ENCODE peak calls at places on chromosomes 16 and 17, in four cellular contexts. One of them, this sample, is unnamed.

GRCh38 chr17:78512976-78513375 is 64.2 kb downstream of the DNAH17 start:
- DNase-seq in GM12878: no peak
- DNase-seq in HepG2: no peak
- DNase-seq in K562: no peak
- DNase-seq in this sample: no peak

GRCh38 chr17:38885044-38885727 is 15.3 kb downstream of the LASP1 start:
- DNase-seq in K562: no peak
- DNase-seq in GM12878: no peak
- DNase-seq in HepG2: peak
- DNase-seq in this sample: no peak

GRCh38 chr17:75909812-75910274 is 5.2 kb upstream of the MRPL38 start:
- DNase-seq in HepG2: no peak
- DNase-seq in K562: no peak
- DNase-seq in GM12878: no peak
- DNase-seq in this sample: peak

GRCh38 chr16:10514369-10515055 is 65.9 kb downstream of the EMP2 start:
- DNase-seq in GM12878: no peak
- DNase-seq in K562: peak
- DNase-seq in HepG2: peak
- DNase-seq in this sample: peak

GRCh38 chr17:40607641-40608040 is 40.0 kb downstream of the SMARCE1 start:
- DNase-seq in GM12878: no peak
- DNase-seq in HepG2: no peak
- DNase-seq in K562: no peak
- DNase-seq in this sample: no peak

GRCh38 chr16:50888486-50889261 is 146.8 kb downstream of the CYLD start:
- DNase-seq in K562: no peak
- DNase-seq in GM12878: no peak
- DNase-seq in HepG2: no peak
- DNase-seq in this sample: no peak

GRCh38 chr17:65370669-65371126 is 190.8 kb downstream of the AXIN2 start:
- DNase-seq in K562: no peak
- DNase-seq in HepG2: peak
- DNase-seq in GM12878: no peak
- DNase-seq in this sample: no peak

GRCh38 chr16:75111514-75112280 is 4.9 kb downstream of the LDHD start:
- DNase-seq in K562: no peak
- DNase-seq in HepG2: no peak
- DNase-seq in GM12878: no peak
- DNase-seq in this sample: no peak

GRCh38 chr16:81521141-81521626 is 76.6 kb downstream of the CMIP start:
- DNase-seq in K562: peak
- DNase-seq in GM12878: no peak
- DNase-seq in HepG2: no peak
- DNase-seq in this sample: peak

GRCh38 chr17:75447951-75448856 is 8.2 kb upstream of the TMEM94 start:
- DNase-seq in HepG2: peak
- DNase-seq in K562: peak
- DNase-seq in GM12878: no peak
- DNase-seq in this sample: no peak

GRCh38 chr16:3472878-3473595 is 22.3 kb downstream of the C16orf90 start:
- DNase-seq in K562: no peak
- DNase-seq in GM12878: no peak
- DNase-seq in HepG2: no peak
- DNase-seq in this sample: no peak

GRCh38 chr16:55462241-55462640 is 16.8 kb upstream of the MMP2 start:
- DNase-seq in HepG2: no peak
- DNase-seq in GM12878: no peak
- DNase-seq in K562: no peak
- DNase-seq in this sample: no peak

GRCh38 chr16:65069090-65069489 is 52.8 kb downstream of the CDH11 start:
- DNase-seq in K562: no peak
- DNase-seq in GM12878: no peak
- DNase-seq in HepG2: no peak
- DNase-seq in this sample: no peak

GRCh38 chr17:51354908-51355307 is 94.6 kb downstream of the UTP18 start:
- DNase-seq in HepG2: no peak
- DNase-seq in GM12878: no peak
- DNase-seq in K562: no peak
- DNase-seq in this sample: peak

GRCh38 chr16:75138233-75138632 is 10.1 kb upstream of the ZFP1 start:
- DNase-seq in K562: no peak
- DNase-seq in GM12878: no peak
- DNase-seq in HepG2: no peak
- DNase-seq in this sample: no peak

GRCh38 chr17:35089846-35090193 is 26.3 kb upstream of the RFFL start:
- DNase-seq in HepG2: peak
- DNase-seq in GM12878: no peak
- DNase-seq in K562: peak
- DNase-seq in this sample: no peak
- TF ChIP-seq NFIC in HepG2: no peak
- TF ChIP-seq NFIC in GM12878: no peak
- TF ChIP-seq NFIC in K562: no peak
- TF ChIP-seq NFIC in this sample: no peak

GRCh38 chr17:61997649-61998048 is 67.4 kb downstream of the MED13 start:
- DNase-seq in HepG2: no peak
- DNase-seq in GM12878: no peak
- DNase-seq in K562: no peak
- DNase-seq in this sample: no peak
- H3K27ac ChIP-seq in HepG2: no peak
- H3K27ac ChIP-seq in GM12878: no peak
- H3K27ac ChIP-seq in K562: no peak
- H3K27ac ChIP-seq in this sample: no peak

DNA sequence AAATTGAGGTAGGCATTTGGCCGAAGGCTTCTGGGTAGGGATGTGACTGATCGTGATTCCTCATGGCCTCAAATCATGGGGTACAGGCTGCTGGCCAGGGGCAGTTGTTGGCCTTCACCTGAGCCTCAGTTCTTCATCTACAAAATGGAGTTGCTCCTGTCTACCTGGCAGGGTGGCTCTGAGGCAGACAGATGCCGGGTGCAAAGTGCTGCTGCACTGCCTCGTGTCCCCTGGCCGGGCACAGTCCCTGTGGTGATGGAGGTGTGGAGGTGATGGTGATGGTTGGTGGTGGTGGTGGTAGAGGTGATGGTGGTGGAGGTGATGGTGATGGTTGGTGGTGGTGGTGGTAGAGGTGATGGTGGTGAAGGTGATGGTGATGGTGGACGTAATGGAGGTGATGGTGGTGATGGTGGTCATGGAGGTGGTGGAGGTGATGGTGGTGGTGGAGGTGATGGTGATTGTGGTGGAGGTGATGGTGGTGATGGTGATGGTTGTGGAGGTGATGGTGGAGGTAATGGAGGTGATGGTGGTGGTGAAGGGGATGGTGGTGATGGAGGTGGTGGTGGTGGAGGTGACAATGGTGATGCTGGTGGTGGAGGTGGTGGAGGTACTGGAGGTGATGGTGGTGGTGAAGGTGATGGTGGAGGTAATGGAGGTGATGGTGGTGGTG is 52.6 kb downstream of the RNF213 start:
- DNase-seq in GM12878: no peak
- DNase-seq in HepG2: no peak
- DNase-seq in K562: no peak
- DNase-seq in this sample: no peak
- TF ChIP-seq NFIC in GM12878: no peak
- TF ChIP-seq NFIC in HepG2: no peak
- TF ChIP-seq NFIC in K562: no peak
- TF ChIP-seq NFIC in this sample: no peak

DNA sequence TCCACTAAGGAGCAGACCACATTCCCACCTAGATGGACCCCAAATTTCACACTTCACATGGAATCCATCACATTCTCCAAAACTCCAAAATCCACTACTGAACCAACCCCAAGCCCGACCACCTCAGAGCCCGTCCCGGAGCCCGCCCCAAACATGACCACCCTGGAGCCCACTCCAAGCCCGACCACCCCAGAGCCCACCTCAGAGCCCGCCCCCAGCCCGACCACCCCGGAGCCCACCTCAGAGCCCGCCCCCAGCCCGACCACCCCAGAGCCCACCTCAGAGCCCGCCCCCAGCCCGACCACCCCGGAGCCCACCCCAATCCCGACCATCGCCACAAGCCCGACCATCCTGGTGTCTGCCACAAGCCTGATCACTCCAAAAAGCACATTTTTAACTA is 1.6 kb downstream of the GP1BA start:
- DNase-seq in K562: no peak
- DNase-seq in HepG2: no peak
- DNase-seq in GM12878: no peak
- DNase-seq in this sample: no peak
- H3K27ac ChIP-seq in K562: no peak
- H3K27ac ChIP-seq in HepG2: no peak
- H3K27ac ChIP-seq in GM12878: no peak
- H3K27ac ChIP-seq in this sample: no peak

DNA sequence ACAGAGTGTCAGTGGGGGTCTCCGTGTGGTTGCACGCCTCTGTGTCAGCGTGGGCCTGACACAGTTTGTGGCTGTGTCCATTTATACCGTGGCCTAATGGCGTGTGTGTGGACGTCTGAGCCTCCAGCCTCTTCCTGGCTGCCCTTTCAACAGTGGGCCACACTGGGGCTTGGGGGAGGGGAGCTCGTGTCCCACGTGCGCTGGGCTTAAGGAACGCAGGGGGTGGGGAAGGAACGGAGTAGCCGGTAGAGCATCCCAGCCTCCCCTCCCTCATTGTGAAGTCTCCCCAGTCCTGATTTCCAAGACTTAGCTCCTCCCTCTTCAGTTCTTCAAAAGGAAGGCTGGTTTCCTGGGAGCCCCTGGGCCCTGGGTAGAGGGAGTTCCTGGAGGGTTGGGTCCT is 9.5 kb upstream of the HES7 start:
- DNase-seq in K562: no peak
- DNase-seq in HepG2: no peak
- DNase-seq in GM12878: no peak
- DNase-seq in this sample: no peak
- TF ChIP-seq NFIC in K562: no peak
- TF ChIP-seq NFIC in HepG2: no peak
- TF ChIP-seq NFIC in GM12878: no peak
- TF ChIP-seq NFIC in this sample: no peak

GRCh38 chr17:81315170-81315884 is 20.2 kb upstream of the SLC38A10 start:
- DNase-seq in GM12878: no peak
- DNase-seq in K562: no peak
- DNase-seq in HepG2: no peak
- DNase-seq in this sample: no peak
- H3K27ac ChIP-seq in GM12878: no peak
- H3K27ac ChIP-seq in K562: no peak
- H3K27ac ChIP-seq in HepG2: no peak
- H3K27ac ChIP-seq in this sample: peak

GRCh38 chr16:68149596-68149995 is 64.4 kb downstream of the NFATC3 start:
- DNase-seq in K562: no peak
- DNase-seq in GM12878: no peak
- DNase-seq in HepG2: no peak
- DNase-seq in this sample: no peak

GRCh38 chr16:68147438-68147837 is 62.3 kb downstream of the NFATC3 start:
- DNase-seq in GM12878: no peak
- DNase-seq in HepG2: no peak
- DNase-seq in K562: no peak
- DNase-seq in this sample: no peak

GRCh38 chr16:68144008-68144407 is 58.8 kb downstream of the NFATC3 start:
- DNase-seq in GM12878: no peak
- DNase-seq in HepG2: no peak
- DNase-seq in K562: no peak
- DNase-seq in this sample: no peak

GRCh38 chr16:68146583-68146982 is 61.4 kb downstream of the NFATC3 start:
- DNase-seq in K562: peak
- DNase-seq in HepG2: peak
- DNase-seq in GM12878: no peak
- DNase-seq in this sample: peak
- TF ChIP-seq NFIC in K562: no peak
- TF ChIP-seq NFIC in HepG2: no peak
- TF ChIP-seq NFIC in GM12878: no peak
- TF ChIP-seq NFIC in this sample: no peak

GRCh38 chr17:10025224-10025623 is 120.2 kb upstream of the RCVRN start:
- DNase-seq in HepG2: no peak
- DNase-seq in GM12878: no peak
- DNase-seq in K562: no peak
- DNase-seq in this sample: no peak

GRCh38 chr17:10018461-10018891 is 113.4 kb upstream of the RCVRN start:
- DNase-seq in HepG2: no peak
- DNase-seq in K562: no peak
- DNase-seq in GM12878: peak
- DNase-seq in this sample: no peak

GRCh38 chr17:10021239-10021638 is 116.2 kb upstream of the RCVRN start:
- DNase-seq in HepG2: no peak
- DNase-seq in GM12878: no peak
- DNase-seq in K562: no peak
- DNase-seq in this sample: no peak

GRCh38 chr17:10022416-10022815 is 117.3 kb upstream of the RCVRN start:
- DNase-seq in GM12878: no peak
- DNase-seq in K562: no peak
- DNase-seq in HepG2: no peak
- DNase-seq in this sample: no peak

DNA sequence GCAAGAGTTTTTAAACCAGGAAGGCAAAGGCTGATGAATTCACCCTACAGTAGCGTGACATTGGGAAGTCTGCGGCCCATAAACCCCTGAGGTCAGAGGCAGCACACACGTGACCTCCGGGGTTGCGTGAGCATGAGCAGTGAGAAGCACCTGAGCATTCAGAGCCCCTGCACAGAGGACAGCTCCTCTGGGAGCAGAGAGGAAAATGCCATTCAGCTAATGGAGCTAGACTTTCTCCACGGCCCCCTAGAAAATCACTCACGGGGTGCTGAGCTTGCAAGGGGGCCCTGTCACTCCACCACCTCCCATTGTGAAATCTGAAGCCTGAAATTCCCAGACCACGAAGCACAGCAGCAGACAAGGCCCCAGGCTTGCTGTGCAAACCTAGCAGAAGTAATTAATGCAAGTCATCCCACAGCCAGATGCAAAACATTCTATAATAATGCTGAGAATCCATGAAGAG is 114.9 kb upstream of the RCVRN start:
- DNase-seq in K562: no peak
- DNase-seq in GM12878: no peak
- DNase-seq in HepG2: no peak
- DNase-seq in this sample: no peak
- H3K27ac ChIP-seq in K562: no peak
- H3K27ac ChIP-seq in GM12878: no peak
- H3K27ac ChIP-seq in HepG2: no peak
- H3K27ac ChIP-seq in this sample: no peak

GRCh38 chr17:61849674-61850073 is 13.7 kb downstream of the BRIP1 start:
- DNase-seq in GM12878: no peak
- DNase-seq in HepG2: no peak
- DNase-seq in K562: no peak
- DNase-seq in this sample: no peak
- TF ChIP-seq NFIC in GM12878: no peak
- TF ChIP-seq NFIC in HepG2: no peak
- TF ChIP-seq NFIC in K562: no peak
- TF ChIP-seq NFIC in this sample: no peak

This sample was measured in SK-N-SH.